ENCODE peak calls at places on chromosome 15, in four cellular contexts. One of them, this sample, is unnamed.

GRCh38 chr15:92906563-92907081 is 6.5 kb downstream of the CHD2 start:
- DNase-seq in fibroblast of mammary gland: peak
- DNase-seq in OCI-LY7: peak
- DNase-seq in Caco-2: no peak
- DNase-seq in this sample: peak

GRCh38 chr15:25883860-25884259 is 20.7 kb upstream of the ATP10A start:
- DNase-seq in OCI-LY7: no peak
- DNase-seq in fibroblast of mammary gland: peak
- DNase-seq in Caco-2: peak
- DNase-seq in this sample: peak

GRCh38 chr15:70892002-70892911 is at the start of the genes LRRC49 and THAP10:
- DNase-seq in fibroblast of mammary gland: peak
- DNase-seq in Caco-2: peak
- DNase-seq in OCI-LY7: peak
- DNase-seq in this sample: peak

GRCh38 chr15:98683821-98684220 is 35.5 kb downstream of the IGF1R start:
- DNase-seq in Caco-2: no peak
- DNase-seq in fibroblast of mammary gland: no peak
- DNase-seq in OCI-LY7: no peak
- DNase-seq in this sample: peak

GRCh38 chr15:32704343-32705076 is 13.3 kb upstream of the GREM1 start:
- DNase-seq in OCI-LY7: no peak
- DNase-seq in fibroblast of mammary gland: peak
- DNase-seq in Caco-2: no peak
- DNase-seq in this sample: no peak

GRCh38 chr15:88627463-88627862 is 6.3 kb downstream of the AEN start:
- DNase-seq in OCI-LY7: peak
- DNase-seq in Caco-2: no peak
- DNase-seq in fibroblast of mammary gland: no peak
- DNase-seq in this sample: peak

GRCh38 chr15:29978411-29979382 is 104.1 kb upstream of the GOLGA8J start:
- DNase-seq in fibroblast of mammary gland: peak
- DNase-seq in OCI-LY7: no peak
- DNase-seq in Caco-2: no peak
- DNase-seq in this sample: no peak

GRCh38 chr15:65085990-65086679 is 9.6 kb downstream of the KBTBD13 start:
- DNase-seq in Caco-2: peak
- DNase-seq in fibroblast of mammary gland: no peak
- DNase-seq in OCI-LY7: peak
- DNase-seq in this sample: peak

GRCh38 chr15:60573936-60574335 is 95.0 kb upstream of the ICE2 start:
- DNase-seq in Caco-2: no peak
- DNase-seq in fibroblast of mammary gland: no peak
- DNase-seq in OCI-LY7: no peak
- DNase-seq in this sample: no peak

GRCh38 chr15:68566377-68566954 is 12.3 kb upstream of the CORO2B start:
- DNase-seq in OCI-LY7: no peak
- DNase-seq in fibroblast of mammary gland: no peak
- DNase-seq in Caco-2: no peak
- DNase-seq in this sample: no peak

GRCh38 chr15:75036269-75036668 is 12.9 kb downstream of the PPCDC start:
- DNase-seq in Caco-2: peak
- DNase-seq in OCI-LY7: no peak
- DNase-seq in fibroblast of mammary gland: peak
- DNase-seq in this sample: peak

GRCh38 chr15:51051776-51052175 is 42.9 kb downstream of the TNFAIP8L3 start:
- DNase-seq in fibroblast of mammary gland: no peak
- DNase-seq in OCI-LY7: no peak
- DNase-seq in Caco-2: no peak
- DNase-seq in this sample: peak

GRCh38 chr15:101049282-101049681 is 130.1 kb downstream of the LRRK1 start:
- DNase-seq in fibroblast of mammary gland: no peak
- DNase-seq in OCI-LY7: no peak
- DNase-seq in Caco-2: no peak
- DNase-seq in this sample: no peak

GRCh38 chr15:40069178-40070165 is 30.5 kb upstream of the SRP14 start:
- DNase-seq in OCI-LY7: peak
- DNase-seq in Caco-2: no peak
- DNase-seq in fibroblast of mammary gland: no peak
- DNase-seq in this sample: peak

GRCh38 chr15:78272776-78273175 is 8.4 kb downstream of the DNAJA4 start:
- DNase-seq in OCI-LY7: no peak
- DNase-seq in Caco-2: no peak
- DNase-seq in fibroblast of mammary gland: no peak
- DNase-seq in this sample: no peak

GRCh38 chr15:41903782-41904181 is 9.9 kb upstream of the SPTBN5 start:
- DNase-seq in fibroblast of mammary gland: no peak
- DNase-seq in OCI-LY7: no peak
- DNase-seq in Caco-2: no peak
- DNase-seq in this sample: no peak

GRCh38 chr15:77532067-77532710 is 100.5 kb downstream of the LINGO1 start:
- DNase-seq in fibroblast of mammary gland: no peak
- DNase-seq in OCI-LY7: no peak
- DNase-seq in Caco-2: no peak
- DNase-seq in this sample: no peak

GRCh38 chr15:94265009-94265408 is 33.6 kb downstream of the MCTP2 start:
- DNase-seq in Caco-2: no peak
- DNase-seq in OCI-LY7: no peak
- DNase-seq in fibroblast of mammary gland: peak
- DNase-seq in this sample: peak

GRCh38 chr15:59999558-60000112 is 4.5 kb upstream of the FOXB1 start:
- DNase-seq in Caco-2: no peak
- DNase-seq in fibroblast of mammary gland: no peak
- DNase-seq in OCI-LY7: no peak
- DNase-seq in this sample: no peak

GRCh38 chr15:42087926-42088800 is 6.2 kb downstream of the PLA2G4D start:
- DNase-seq in fibroblast of mammary gland: no peak
- DNase-seq in OCI-LY7: no peak
- DNase-seq in Caco-2: no peak
- DNase-seq in this sample: no peak

GRCh38 chr15:64193971-64194370 is 31.1 kb upstream of the PPIB start:
- DNase-seq in Caco-2: peak
- DNase-seq in OCI-LY7: no peak
- DNase-seq in fibroblast of mammary gland: no peak
- DNase-seq in this sample: no peak

GRCh38 chr15:55434989-55435825 is 26.9 kb downstream of the PIERCE2 start:
- DNase-seq in OCI-LY7: peak
- DNase-seq in fibroblast of mammary gland: peak
- DNase-seq in Caco-2: peak
- DNase-seq in this sample: peak

GRCh38 chr15:40097968-40098476 is 10.7 kb downstream of the BMF start:
- DNase-seq in Caco-2: no peak
- DNase-seq in OCI-LY7: peak
- DNase-seq in fibroblast of mammary gland: no peak
- DNase-seq in this sample: no peak

GRCh38 chr15:63678383-63678782 is 81.2 kb downstream of the FBXL22 start:
- DNase-seq in OCI-LY7: no peak
- DNase-seq in fibroblast of mammary gland: no peak
- DNase-seq in Caco-2: no peak
- DNase-seq in this sample: no peak

GRCh38 chr15:50077655-50078054 is 41.4 kb downstream of the ATP8B4 start:
- DNase-seq in OCI-LY7: no peak
- DNase-seq in fibroblast of mammary gland: no peak
- DNase-seq in Caco-2: no peak
- DNase-seq in this sample: no peak

GRCh38 chr15:94080416-94080815 is 150.9 kb upstream of the MCTP2 start:
- DNase-seq in fibroblast of mammary gland: peak
- DNase-seq in Caco-2: no peak
- DNase-seq in OCI-LY7: no peak
- DNase-seq in this sample: peak

GRCh38 chr15:50128266-50128665 is 9.2 kb upstream of the ATP8B4 start:
- DNase-seq in OCI-LY7: no peak
- DNase-seq in Caco-2: no peak
- DNase-seq in fibroblast of mammary gland: no peak
- DNase-seq in this sample: no peak

GRCh38 chr15:68601206-68602197 is 22.7 kb downstream of the CORO2B start:
- DNase-seq in Caco-2: no peak
- DNase-seq in OCI-LY7: no peak
- DNase-seq in fibroblast of mammary gland: peak
- DNase-seq in this sample: no peak

DNA sequence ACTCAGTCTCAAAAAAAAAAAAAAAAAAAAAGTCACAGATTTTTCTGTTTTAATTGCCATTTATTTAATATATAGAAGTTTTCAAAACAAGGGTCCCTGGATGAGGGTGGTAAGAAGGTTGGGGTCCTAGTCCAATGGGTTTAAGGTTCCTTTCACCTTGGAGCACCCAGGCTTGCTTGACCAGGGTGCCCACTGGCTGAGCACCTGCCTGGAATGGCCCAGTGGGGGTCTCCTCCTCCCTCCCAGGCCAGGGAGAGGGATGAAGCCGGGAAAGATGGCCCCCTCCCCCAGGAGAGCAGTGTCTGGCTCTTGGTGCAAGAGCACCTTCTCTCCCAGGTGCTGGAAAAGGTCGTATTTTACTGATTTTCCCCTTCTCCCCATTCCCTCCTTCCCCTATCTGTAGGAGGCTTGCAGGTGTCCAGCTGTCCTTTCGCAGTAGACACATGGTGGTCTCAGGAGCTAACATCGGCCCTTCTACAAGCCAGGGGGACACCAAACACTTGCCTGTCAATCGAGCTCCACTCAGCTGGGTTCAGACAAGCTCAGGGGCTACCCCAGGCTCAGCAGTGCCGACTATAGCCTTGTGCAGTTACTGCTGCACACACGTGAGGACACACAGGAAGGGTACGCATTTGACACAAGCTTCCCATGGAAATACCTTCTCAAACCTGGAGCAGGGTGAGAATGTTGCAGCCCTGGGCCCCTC is 112.3 kb upstream of the KLF13 start:
- DNase-seq in Caco-2: no peak
- DNase-seq in OCI-LY7: peak
- DNase-seq in fibroblast of mammary gland: no peak
- DNase-seq in this sample: no peak
- H3K4me3 ChIP-seq in Caco-2: no peak
- H3K4me3 ChIP-seq in OCI-LY7: peak
- H3K4me3 ChIP-seq in fibroblast of mammary gland: no peak
- H3K4me3 ChIP-seq in this sample: no peak

GRCh38 chr15:73981761-73982222 is 10.3 kb downstream of the STOML1 start:
- DNase-seq in Caco-2: no peak
- DNase-seq in OCI-LY7: no peak
- DNase-seq in fibroblast of mammary gland: peak
- DNase-seq in this sample: peak
- TF ChIP-seq CTCF in Caco-2: no peak
- TF ChIP-seq CTCF in OCI-LY7: no peak
- TF ChIP-seq CTCF in fibroblast of mammary gland: no peak
- TF ChIP-seq CTCF in this sample: no peak

GRCh38 chr15:44715797-44716334 is 4.5 kb downstream of the B2M start:
- DNase-seq in Caco-2: no peak
- DNase-seq in OCI-LY7: no peak
- DNase-seq in fibroblast of mammary gland: no peak
- DNase-seq in this sample: no peak

GRCh38 chr15:44718927-44719292 is 7.6 kb downstream of the B2M start:
- DNase-seq in Caco-2: no peak
- DNase-seq in fibroblast of mammary gland: no peak
- DNase-seq in OCI-LY7: no peak
- DNase-seq in this sample: no peak

GRCh38 chr15:44715142-44715796 is 4.0 kb downstream of the B2M start:
- DNase-seq in fibroblast of mammary gland: no peak
- DNase-seq in OCI-LY7: no peak
- DNase-seq in Caco-2: no peak
- DNase-seq in this sample: no peak

GRCh38 chr15:44718180-44718926 is 7.0 kb downstream of the B2M start:
- DNase-seq in fibroblast of mammary gland: no peak
- DNase-seq in Caco-2: no peak
- DNase-seq in OCI-LY7: no peak
- DNase-seq in this sample: no peak

DNA sequence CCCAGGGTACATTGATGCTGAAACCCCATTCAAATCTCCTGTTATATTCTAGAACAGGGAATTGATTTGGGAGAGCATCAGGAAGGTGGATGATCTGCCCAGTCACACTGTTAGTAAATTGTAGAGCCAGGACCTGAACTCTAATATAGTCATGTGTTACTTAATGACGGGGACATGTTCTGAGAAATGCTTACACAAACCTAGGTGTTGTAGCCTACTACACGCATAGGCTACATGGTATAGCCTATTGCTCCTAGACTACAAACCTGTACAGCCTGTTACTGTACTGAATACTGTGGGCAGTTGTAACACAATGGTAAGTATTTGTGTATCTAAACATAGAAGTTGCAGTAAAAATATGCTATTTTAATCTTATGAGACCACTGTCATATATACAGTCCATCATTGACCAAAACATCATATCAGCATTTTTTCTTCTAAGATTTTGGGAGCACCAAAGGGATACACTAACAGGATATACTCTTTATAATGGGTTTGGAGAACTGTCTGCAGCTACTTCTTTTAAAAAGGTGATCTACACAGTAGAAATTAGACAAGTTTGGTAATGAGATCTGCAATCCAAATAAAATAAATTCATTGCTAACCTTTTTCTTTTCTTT is 5.8 kb downstream of the B2M start:
- DNase-seq in fibroblast of mammary gland: no peak
- DNase-seq in OCI-LY7: no peak
- DNase-seq in Caco-2: no peak
- DNase-seq in this sample: no peak
- H3K4me3 ChIP-seq in fibroblast of mammary gland: no peak
- H3K4me3 ChIP-seq in OCI-LY7: no peak
- H3K4me3 ChIP-seq in Caco-2: no peak
- H3K4me3 ChIP-seq in this sample: no peak

GRCh38 chr15:43492673-43493601 is at the start of gene TP53BP1:
- DNase-seq in fibroblast of mammary gland: peak
- DNase-seq in Caco-2: peak
- DNase-seq in OCI-LY7: peak
- DNase-seq in this sample: peak
- TF ChIP-seq CTCF in fibroblast of mammary gland: no peak
- TF ChIP-seq CTCF in Caco-2: no peak
- TF ChIP-seq CTCF in OCI-LY7: no peak
- TF ChIP-seq CTCF in this sample: no peak

GRCh38 chr15:66565141-66565595 is 630 bp downstream of the LCTL start:
- DNase-seq in Caco-2: no peak
- DNase-seq in OCI-LY7: no peak
- DNase-seq in fibroblast of mammary gland: no peak
- DNase-seq in this sample: no peak

GRCh38 chr15:66566963-66567531 is 1.2 kb upstream of the LCTL start:
- DNase-seq in fibroblast of mammary gland: peak
- DNase-seq in OCI-LY7: peak
- DNase-seq in Caco-2: peak
- DNase-seq in this sample: peak

GRCh38 chr15:66564136-66565041 is 1.4 kb downstream of the LCTL start:
- DNase-seq in Caco-2: no peak
- DNase-seq in OCI-LY7: no peak
- DNase-seq in fibroblast of mammary gland: no peak
- DNase-seq in this sample: peak

GRCh38 chr15:66563566-66564110 is 2.2 kb downstream of the LCTL start:
- DNase-seq in fibroblast of mammary gland: no peak
- DNase-seq in OCI-LY7: no peak
- DNase-seq in Caco-2: no peak
- DNase-seq in this sample: no peak

DNA sequence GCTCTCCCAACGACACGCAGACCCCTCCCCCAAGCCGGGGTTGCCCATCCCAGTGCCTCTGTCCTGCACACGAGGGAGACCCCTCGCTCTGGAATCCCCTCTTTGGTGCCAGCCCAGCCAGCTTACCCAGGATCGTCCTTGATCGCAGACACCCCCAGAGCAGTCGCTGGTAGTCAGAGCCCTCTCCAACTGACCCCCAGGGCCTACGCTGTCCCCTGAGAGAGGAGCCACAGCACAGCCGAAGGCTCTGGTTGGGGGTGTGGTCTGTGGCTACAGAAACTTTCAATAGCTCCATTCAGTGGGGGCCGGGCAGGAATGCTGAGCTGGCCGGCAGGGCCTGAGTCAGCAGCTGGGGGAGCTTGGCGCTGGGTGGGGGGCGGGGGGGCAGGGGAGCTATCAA is at the start of gene LCTL:
- DNase-seq in Caco-2: no peak
- DNase-seq in fibroblast of mammary gland: peak
- DNase-seq in OCI-LY7: no peak
- DNase-seq in this sample: peak
- H3K4me3 ChIP-seq in Caco-2: no peak
- H3K4me3 ChIP-seq in fibroblast of mammary gland: no peak
- H3K4me3 ChIP-seq in OCI-LY7: peak
- H3K4me3 ChIP-seq in this sample: no peak

This sample was measured in epithelial cell of esophagus.